ENCODE peak calls at places on chromosomes 12 and 14, in nine cellular contexts. One of them, this sample, is unnamed.

GRCh38 chr14:63543826-63544320 is 696 bp upstream of the PPP2R5E start:
- DNase-seq in lung: no peak
- DNase-seq in left ventricle myocardium inferior: no peak
- DNase-seq in ovary: no peak
- DNase-seq in prostate gland: peak
- DNase-seq in IMR-90: no peak
- DNase-seq in A673: peak
- DNase-seq in PC-3: no peak
- DNase-seq in CD4-positive, alpha-beta T cell: no peak
- DNase-seq in this sample: no peak

GRCh38 chr14:93832665-93833064 is 44.4 kb upstream of the PRIMA1 start:
- DNase-seq in CD4-positive, alpha-beta T cell: no peak
- DNase-seq in ovary: no peak
- DNase-seq in prostate gland: peak
- DNase-seq in A673: peak
- DNase-seq in IMR-90: no peak
- DNase-seq in lung: no peak
- DNase-seq in PC-3: no peak
- DNase-seq in left ventricle myocardium inferior: peak
- DNase-seq in this sample: no peak

GRCh38 chr12:127280393-127281275 is 986.3 kb upstream of the TMEM132C start:
- DNase-seq in prostate gland: no peak
- DNase-seq in ovary: no peak
- DNase-seq in PC-3: no peak
- DNase-seq in IMR-90: no peak
- DNase-seq in CD4-positive, alpha-beta T cell: peak
- DNase-seq in A673: no peak
- DNase-seq in lung: peak
- DNase-seq in left ventricle myocardium inferior: peak
- DNase-seq in this sample: peak

GRCh38 chr14:89750206-89750867 is 204.2 kb downstream of the EFCAB11 start:
- DNase-seq in PC-3: no peak
- DNase-seq in IMR-90: peak
- DNase-seq in lung: no peak
- DNase-seq in CD4-positive, alpha-beta T cell: no peak
- DNase-seq in prostate gland: no peak
- DNase-seq in left ventricle myocardium inferior: no peak
- DNase-seq in A673: no peak
- DNase-seq in ovary: no peak
- DNase-seq in this sample: no peak

GRCh38 chr12:50195832-50196231 is 28.7 kb upstream of the CERS5 start:
- DNase-seq in prostate gland: peak
- DNase-seq in lung: no peak
- DNase-seq in A673: peak
- DNase-seq in IMR-90: no peak
- DNase-seq in CD4-positive, alpha-beta T cell: no peak
- DNase-seq in PC-3: peak
- DNase-seq in ovary: no peak
- DNase-seq in left ventricle myocardium inferior: no peak
- DNase-seq in this sample: no peak

GRCh38 chr14:65336191-65336591 is 76.3 kb upstream of the FUT8 start:
- DNase-seq in IMR-90: peak
- DNase-seq in ovary: no peak
- DNase-seq in left ventricle myocardium inferior: no peak
- DNase-seq in CD4-positive, alpha-beta T cell: no peak
- DNase-seq in PC-3: peak
- DNase-seq in lung: no peak
- DNase-seq in A673: no peak
- DNase-seq in prostate gland: no peak
- DNase-seq in this sample: no peak

GRCh38 chr14:65128096-65128495 is 25.8 kb upstream of the MAX start:
- DNase-seq in CD4-positive, alpha-beta T cell: no peak
- DNase-seq in PC-3: no peak
- DNase-seq in lung: no peak
- DNase-seq in left ventricle myocardium inferior: no peak
- DNase-seq in A673: no peak
- DNase-seq in prostate gland: no peak
- DNase-seq in ovary: no peak
- DNase-seq in IMR-90: peak
- DNase-seq in this sample: no peak

GRCh38 chr14:93997082-93997481 is at the start of gene CCDC197:
- DNase-seq in prostate gland: no peak
- DNase-seq in CD4-positive, alpha-beta T cell: no peak
- DNase-seq in A673: no peak
- DNase-seq in ovary: no peak
- DNase-seq in lung: no peak
- DNase-seq in IMR-90: peak
- DNase-seq in left ventricle myocardium inferior: no peak
- DNase-seq in PC-3: peak
- DNase-seq in this sample: no peak

GRCh38 chr14:30445852-30446251 is 113.1 kb upstream of the G2E3 start:
- DNase-seq in ovary: no peak
- DNase-seq in A673: no peak
- DNase-seq in prostate gland: no peak
- DNase-seq in CD4-positive, alpha-beta T cell: no peak
- DNase-seq in IMR-90: no peak
- DNase-seq in left ventricle myocardium inferior: no peak
- DNase-seq in PC-3: no peak
- DNase-seq in lung: no peak
- DNase-seq in this sample: no peak

GRCh38 chr14:91835197-91835919 is 32.0 kb downstream of the TC2N start:
- DNase-seq in A673: no peak
- DNase-seq in PC-3: no peak
- DNase-seq in prostate gland: peak
- DNase-seq in IMR-90: no peak
- DNase-seq in lung: no peak
- DNase-seq in CD4-positive, alpha-beta T cell: no peak
- DNase-seq in left ventricle myocardium inferior: no peak
- DNase-seq in ovary: no peak
- DNase-seq in this sample: no peak

GRCh38 chr14:91837076-91837475 is 30.3 kb downstream of the TC2N start:
- DNase-seq in CD4-positive, alpha-beta T cell: no peak
- DNase-seq in prostate gland: no peak
- DNase-seq in left ventricle myocardium inferior: no peak
- DNase-seq in ovary: no peak
- DNase-seq in A673: no peak
- DNase-seq in lung: no peak
- DNase-seq in IMR-90: no peak
- DNase-seq in PC-3: no peak
- DNase-seq in this sample: no peak

GRCh38 chr14:91839754-91840153 is 27.6 kb downstream of the TC2N start:
- DNase-seq in A673: no peak
- DNase-seq in CD4-positive, alpha-beta T cell: no peak
- DNase-seq in ovary: no peak
- DNase-seq in IMR-90: no peak
- DNase-seq in lung: no peak
- DNase-seq in prostate gland: no peak
- DNase-seq in left ventricle myocardium inferior: no peak
- DNase-seq in PC-3: no peak
- DNase-seq in this sample: no peak

GRCh38 chr14:91834571-91834970 is 32.8 kb downstream of the TC2N start:
- DNase-seq in A673: no peak
- DNase-seq in PC-3: no peak
- DNase-seq in CD4-positive, alpha-beta T cell: no peak
- DNase-seq in left ventricle myocardium inferior: no peak
- DNase-seq in prostate gland: no peak
- DNase-seq in ovary: no peak
- DNase-seq in IMR-90: no peak
- DNase-seq in lung: no peak
- DNase-seq in this sample: no peak

GRCh38 chr14:91835920-91836843 is 31.2 kb downstream of the TC2N start:
- DNase-seq in lung: peak
- DNase-seq in prostate gland: peak
- DNase-seq in PC-3: peak
- DNase-seq in left ventricle myocardium inferior: peak
- DNase-seq in CD4-positive, alpha-beta T cell: peak
- DNase-seq in A673: peak
- DNase-seq in IMR-90: no peak
- DNase-seq in ovary: peak
- DNase-seq in this sample: peak
- TF ChIP-seq CTCF in lung: no peak
- TF ChIP-seq CTCF in prostate gland: no peak
- TF ChIP-seq CTCF in PC-3: no peak
- TF ChIP-seq CTCF in left ventricle myocardium inferior: no peak
- TF ChIP-seq CTCF in CD4-positive, alpha-beta T cell: no peak
- TF ChIP-seq CTCF in A673: peak
- TF ChIP-seq CTCF in IMR-90: no peak
- TF ChIP-seq CTCF in ovary: no peak
- TF ChIP-seq CTCF in this sample: no peak

GRCh38 chr14:22266141-22266442 is 322.9 kb downstream of the DAD1 start:
- DNase-seq in CD4-positive, alpha-beta T cell: no peak
- DNase-seq in A673: no peak
- DNase-seq in prostate gland: no peak
- DNase-seq in PC-3: peak
- DNase-seq in ovary: no peak
- DNase-seq in IMR-90: peak
- DNase-seq in left ventricle myocardium inferior: no peak
- DNase-seq in lung: no peak
- DNase-seq in this sample: peak
- H3K27ac ChIP-seq in CD4-positive, alpha-beta T cell: no peak
- H3K27ac ChIP-seq in A673: no peak
- H3K27ac ChIP-seq in prostate gland: no peak
- H3K27ac ChIP-seq in PC-3: peak
- H3K27ac ChIP-seq in ovary: no peak
- H3K27ac ChIP-seq in IMR-90: no peak
- H3K27ac ChIP-seq in left ventricle myocardium inferior: no peak
- H3K27ac ChIP-seq in lung: no peak
- H3K27ac ChIP-seq in this sample: no peak

GRCh38 chr12:109713187-109713984 is at the start of gene FAM222A:
- DNase-seq in ovary: peak
- DNase-seq in A673: peak
- DNase-seq in left ventricle myocardium inferior: peak
- DNase-seq in IMR-90: peak
- DNase-seq in lung: peak
- DNase-seq in CD4-positive, alpha-beta T cell: peak
- DNase-seq in prostate gland: peak
- DNase-seq in PC-3: peak
- DNase-seq in this sample: peak
- TF ChIP-seq CTCF in ovary: no peak
- TF ChIP-seq CTCF in A673: no peak
- TF ChIP-seq CTCF in left ventricle myocardium inferior: peak
- TF ChIP-seq CTCF in IMR-90: no peak
- TF ChIP-seq CTCF in lung: no peak
- TF ChIP-seq CTCF in CD4-positive, alpha-beta T cell: no peak
- TF ChIP-seq CTCF in prostate gland: no peak
- TF ChIP-seq CTCF in PC-3: no peak
- TF ChIP-seq CTCF in this sample: no peak

GRCh38 chr14:39087493-39087892 is 15.5 kb downstream of the SEC23A start:
- DNase-seq in IMR-90: no peak
- DNase-seq in lung: no peak
- DNase-seq in ovary: no peak
- DNase-seq in A673: no peak
- DNase-seq in prostate gland: no peak
- DNase-seq in PC-3: no peak
- DNase-seq in CD4-positive, alpha-beta T cell: no peak
- DNase-seq in left ventricle myocardium inferior: no peak
- DNase-seq in this sample: no peak
- H3K27ac ChIP-seq in IMR-90: no peak
- H3K27ac ChIP-seq in lung: no peak
- H3K27ac ChIP-seq in ovary: no peak
- H3K27ac ChIP-seq in A673: no peak
- H3K27ac ChIP-seq in prostate gland: no peak
- H3K27ac ChIP-seq in PC-3: no peak
- H3K27ac ChIP-seq in CD4-positive, alpha-beta T cell: no peak
- H3K27ac ChIP-seq in left ventricle myocardium inferior: no peak
- H3K27ac ChIP-seq in this sample: no peak

GRCh38 chr14:51394391-51394790 is 154.3 kb downstream of the TMX1 start:
- DNase-seq in A673: no peak
- DNase-seq in CD4-positive, alpha-beta T cell: no peak
- DNase-seq in PC-3: no peak
- DNase-seq in lung: no peak
- DNase-seq in left ventricle myocardium inferior: no peak
- DNase-seq in ovary: no peak
- DNase-seq in IMR-90: peak
- DNase-seq in prostate gland: peak
- DNase-seq in this sample: no peak

GRCh38 chr14:51398898-51399297 is 158.9 kb downstream of the TMX1 start:
- DNase-seq in CD4-positive, alpha-beta T cell: no peak
- DNase-seq in IMR-90: peak
- DNase-seq in ovary: no peak
- DNase-seq in left ventricle myocardium inferior: no peak
- DNase-seq in prostate gland: no peak
- DNase-seq in PC-3: peak
- DNase-seq in A673: no peak
- DNase-seq in lung: no peak
- DNase-seq in this sample: peak

GRCh38 chr14:51394804-51395203 is 154.8 kb downstream of the TMX1 start:
- DNase-seq in ovary: no peak
- DNase-seq in lung: no peak
- DNase-seq in CD4-positive, alpha-beta T cell: no peak
- DNase-seq in A673: no peak
- DNase-seq in IMR-90: no peak
- DNase-seq in prostate gland: peak
- DNase-seq in left ventricle myocardium inferior: no peak
- DNase-seq in PC-3: peak
- DNase-seq in this sample: no peak

GRCh38 chr14:51396222-51396815 is 156.3 kb downstream of the TMX1 start:
- DNase-seq in left ventricle myocardium inferior: no peak
- DNase-seq in ovary: peak
- DNase-seq in lung: no peak
- DNase-seq in CD4-positive, alpha-beta T cell: no peak
- DNase-seq in prostate gland: peak
- DNase-seq in IMR-90: peak
- DNase-seq in PC-3: peak
- DNase-seq in A673: no peak
- DNase-seq in this sample: peak

GRCh38 chr14:51395361-51395849 is 155.4 kb downstream of the TMX1 start:
- DNase-seq in CD4-positive, alpha-beta T cell: no peak
- DNase-seq in prostate gland: peak
- DNase-seq in IMR-90: peak
- DNase-seq in A673: no peak
- DNase-seq in lung: no peak
- DNase-seq in left ventricle myocardium inferior: peak
- DNase-seq in PC-3: peak
- DNase-seq in ovary: peak
- DNase-seq in this sample: peak
- TF ChIP-seq CTCF in CD4-positive, alpha-beta T cell: no peak
- TF ChIP-seq CTCF in prostate gland: no peak
- TF ChIP-seq CTCF in IMR-90: peak
- TF ChIP-seq CTCF in A673: no peak
- TF ChIP-seq CTCF in lung: no peak
- TF ChIP-seq CTCF in left ventricle myocardium inferior: no peak
- TF ChIP-seq CTCF in PC-3: no peak
- TF ChIP-seq CTCF in ovary: no peak
- TF ChIP-seq CTCF in this sample: no peak